ENCODE peak calls at places on chromosome 15, in seven cellular contexts. O, K, T, U, B, D and Q are unnamed samples.

GRCh38 chr15:101664303-101664913 is 12.2 kb upstream of the TM2D3 start:
- DNase-seq in O (no peak), K (no peak), T (no peak), U (no peak), B (no peak), D (peak), Q (no peak)

GRCh38 chr15:71562251-71562650 is 248.1 kb upstream of the NR2E3 start:
- DNase-seq in O (no peak), K (no peak), T (no peak), U (no peak), B (no peak), D (no peak), Q (no peak)

GRCh38 chr15:70799667-70800450 is 36.5 kb upstream of the UACA start:
- DNase-seq in O (no peak), K (peak), T (no peak), U (peak), B (peak), D (peak), Q (no peak)

GRCh38 chr15:49621327-49622210 is 721 bp downstream of the DTWD1 start:
- DNase-seq in O (no peak), K (no peak), T (no peak), U (no peak), B (no peak), D (peak), Q (no peak)

GRCh38 chr15:70411464-70411863 is 313.7 kb upstream of the TLE3 start:
- DNase-seq in O (no peak), K (no peak), T (no peak), U (no peak), B (no peak), D (no peak), Q (no peak)

GRCh38 chr15:75928680-75929608 is 25.3 kb downstream of the FBXO22 start:
- DNase-seq in O (peak), K (no peak), T (no peak), U (no peak), B (no peak), D (peak), Q (no peak)

GRCh38 chr15:77031376-77032050 is 36.6 kb downstream of the PSTPIP1 start:
- DNase-seq in O (no peak), K (no peak), T (peak), U (peak), B (no peak), D (no peak), Q (no peak)

GRCh38 chr15:85562824-85563223 is 182.4 kb downstream of the AKAP13 start:
- DNase-seq in O (no peak), K (no peak), T (no peak), U (no peak), B (no peak), D (no peak), Q (no peak)

GRCh38 chr15:31271706-31272557 is 54.7 kb upstream of the KLF13 start:
- DNase-seq in O (no peak), K (no peak), T (peak), U (peak), B (no peak), D (no peak), Q (peak)